ENCODE peak calls at places on chromosome 1, in seven cellular contexts. E, C, B, U, Y, W and I are unnamed samples.

GRCh38 chr1:112478314-112478713 is 30.5 kb upstream of the WNT2B start:
- DNase-seq in E (no peak), C (no peak), B (no peak), U (no peak), Y (no peak), W (no peak), I (no peak)

GRCh38 chr1:236129315-236129714 is 13.0 kb upstream of the GPR137B start:
- DNase-seq in E (no peak), C (no peak), B (no peak), U (no peak), Y (peak; percentile 43), W (no peak), I (peak; percentile 67)

GRCh38 chr1:192489748-192490147 is 85.8 kb upstream of the RGS1 start:
- DNase-seq in E (no peak), C (no peak), B (no peak), U (peak; percentile 95), Y (no peak), W (peak; percentile 14), I (peak; percentile 25)

GRCh38 chr1:172662464-172663109 is 3.7 kb downstream of the FASLG start:
- DNase-seq in E (peak; percentile 79), C (no peak), B (no peak), U (peak; percentile 86), Y (no peak), W (peak; percentile 82), I (no peak)

GRCh38 chr1:7616076-7616833 is 154.8 kb upstream of the VAMP3 start:
- DNase-seq in E (peak; percentile 10), C (no peak), B (no peak), U (peak; percentile 46), Y (peak; percentile 11), W (peak; percentile 22), I (peak; percentile 88)

GRCh38 chr1:150564051-150564991 is 15.1 kb downstream of the MCL1 start:
- DNase-seq in E (no peak), C (no peak), B (no peak), U (no peak), Y (no peak), W (peak; percentile 66), I (no peak)

GRCh38 chr1:200410566-200410878 is 686 bp upstream of the ZNF281 start:
- DNase-seq in E (no peak), C (peak; percentile 83), B (peak; percentile 88), U (no peak), Y (no peak), W (no peak), I (peak; percentile 91)

GRCh38 chr1:3431686-3432085 is 22.8 kb upstream of the ARHGEF16 start:
- DNase-seq in E (no peak), C (no peak), B (no peak), U (no peak), Y (no peak), W (no peak), I (no peak)

GRCh38 chr1:2469103-2469940 is 6.8 kb upstream of the PLCH2 start:
- DNase-seq in E (no peak), C (no peak), B (no peak), U (no peak), Y (no peak), W (no peak), I (no peak)

GRCh38 chr1:160050619-160051018 is 18.8 kb upstream of the PIGM start:
- DNase-seq in E (no peak), C (no peak), B (no peak), U (no peak), Y (no peak), W (no peak), I (no peak)

GRCh38 chr1:115929846-115930245 is 46.5 kb upstream of the SLC22A15 start:
- DNase-seq in E (no peak), C (no peak), B (no peak), U (peak; percentile 30), Y (no peak), W (no peak), I (no peak)

GRCh38 chr1:15347182-15347581 is 62.5 kb upstream of the EFHD2 start:
- DNase-seq in E (no peak), C (no peak), B (no peak), U (no peak), Y (no peak), W (no peak), I (no peak)

GRCh38 chr1:154276797-154277196 is 4.4 kb downstream of the HAX1 start:
- DNase-seq in E (no peak), C (no peak), B (no peak), U (no peak), Y (no peak), W (peak; percentile 25), I (peak; percentile 52)